ENCODE peak calls at places on chromosomes 4 and X, in six cellular contexts. F, R, S, I, D and K are unnamed samples.

GRCh38 chr4:10704050-10704810 is 19.7 kb upstream of the CLNK start:
- DNase-seq in D (no peak), F (no peak), I (no peak), R (no peak), S (no peak), K (no peak)

GRCh38 chr4:112702892-112703291 is 65.9 kb downstream of the LARP7 start:
- DNase-seq in F (no peak), D (no peak), R (no peak), I (no peak), S (no peak), K (no peak)

GRCh38 chr4:1465173-1466033 is 59.2 kb upstream of the NKX1-1 start:
- DNase-seq in S (no peak), R (peak), D (peak), I (no peak), F (no peak), K (no peak)

GRCh38 chr4:10066704-10067651 is 45.7 kb upstream of the SLC2A9 start:
- DNase-seq in D (peak), R (no peak), F (no peak), S (no peak), I (no peak), K (no peak)

GRCh38 chr4:80077639-80078038 is 4.6 kb upstream of the ANTXR2 start:
- DNase-seq in I (no peak), D (no peak), F (no peak), S (no peak), R (no peak), K (peak)

GRCh38 chr4:141713771-141714445 is 77.5 kb downstream of the IL15 start:
- DNase-seq in R (no peak), D (no peak), F (no peak), S (peak), I (no peak), K (no peak)

GRCh38 chr4:86961605-86962295 is 26.9 kb downstream of the AFF1 start:
- DNase-seq in R (no peak), D (peak), S (peak), I (no peak), F (peak), K (peak)

GRCh38 chrX:48468247-48468671 is 1.8 kb downstream of the SLC38A5 start:
- DNase-seq in D (peak), S (no peak), I (no peak), R (no peak), F (peak), K (peak)

GRCh38 chr4:108118505-108118904 is 50.2 kb downstream of the LEF1 start:
- DNase-seq in I (no peak), D (no peak), F (peak), R (no peak), S (no peak), K (peak)

GRCh38 chr4:73753215-73753614 is 12.8 kb downstream of the CXCL8 start:
- DNase-seq in R (no peak), S (no peak), I (no peak), F (no peak), D (no peak), K (no peak)

GRCh38 chrX:115013705-115014104 is 3.7 kb downstream of the IL13RA2 start:
- DNase-seq in I (no peak), D (no peak), S (peak), F (no peak), R (no peak), K (no peak)

GRCh38 chrX:111409326-111409725 is 2.7 kb downstream of the DCX start:
- DNase-seq in I (no peak), R (no peak), S (no peak), F (no peak), D (no peak), K (no peak)

GRCh38 chr4:3267576-3268394 is 18.8 kb downstream of the MSANTD1 start:
- DNase-seq in R (no peak), I (peak), D (no peak), S (no peak), F (no peak), K (no peak)

GRCh38 chr4:169243808-169244207 is 26.9 kb downstream of the SH3RF1 start:
- DNase-seq in I (no peak), S (peak), R (no peak), F (no peak), D (no peak), K (no peak)

GRCh38 chrX:25600776-25601175 is 537.4 kb upstream of the MAGEB18 start:
- DNase-seq in I (no peak), R (no peak), F (no peak), S (no peak), D (no peak), K (no peak)

GRCh38 chr4:172344266-172344772 is 531.1 kb downstream of the GALNTL6 start:
- DNase-seq in S (no peak), I (no peak), F (no peak), R (no peak), D (no peak), K (no peak)

GRCh38 chrX:78111140-78111931 is 7.3 kb downstream of the PGK1 start:
- DNase-seq in I (no peak), S (no peak), D (no peak), R (no peak), F (no peak), K (no peak)

GRCh38 chr4:181150173-181150572 is 1093.0 kb upstream of the TENM3 start:
- DNase-seq in I (no peak), D (no peak), F (no peak), S (no peak), R (no peak), K (no peak)

GRCh38 chr4:153113838-153114105 is 90.5 kb upstream of the TRIM2 start:
- DNase-seq in R (no peak), D (no peak), F (no peak), I (no peak), S (no peak), K (no peak)

GRCh38 chrX:153057281-153057680 is 1.0 kb downstream of the PNMA3 start:
- DNase-seq in R (no peak), I (no peak), S (no peak), D (no peak), F (no peak), K (no peak)

GRCh38 chr4:143482753-143483362 is 30.6 kb upstream of the SMARCA5 start:
- DNase-seq in R (no peak), S (peak), I (peak), F (peak), D (no peak), K (peak)

GRCh38 chrX:53798281-53798680 is 111.8 kb upstream of the HUWE1 start:
- DNase-seq in R (no peak), F (no peak), D (no peak), I (no peak), S (no peak), K (peak)

GRCh38 chr4:6263541-6264540 is 5.8 kb upstream of the WFS1 start:
- DNase-seq in F (peak), D (peak), I (peak), R (peak), S (peak), K (peak)

GRCh38 chr4:150668824-150669223 is 86.9 kb downstream of the MAB21L2 start:
- DNase-seq in F (no peak), S (no peak), I (no peak), D (no peak), R (no peak), K (no peak)

GRCh38 chr4:120509719-120510118 is 412.8 kb downstream of the PRDM5 start:
- DNase-seq in S (no peak), F (no peak), R (no peak), I (no peak), D (no peak), K (no peak)
- TF ChIP-seq CTCF in S (no peak), F (no peak), R (no peak), I (no peak), D (peak), K (no peak)

GRCh38 chrX:133649659-133650058 is 234.4 kb upstream of the GPC4 start:
- DNase-seq in S (no peak), D (no peak), F (no peak), I (no peak), R (no peak), K (no peak)
- TF ChIP-seq CTCF in S (no peak), D (no peak), F (no peak), I (no peak), R (no peak), K (no peak)

DNA sequence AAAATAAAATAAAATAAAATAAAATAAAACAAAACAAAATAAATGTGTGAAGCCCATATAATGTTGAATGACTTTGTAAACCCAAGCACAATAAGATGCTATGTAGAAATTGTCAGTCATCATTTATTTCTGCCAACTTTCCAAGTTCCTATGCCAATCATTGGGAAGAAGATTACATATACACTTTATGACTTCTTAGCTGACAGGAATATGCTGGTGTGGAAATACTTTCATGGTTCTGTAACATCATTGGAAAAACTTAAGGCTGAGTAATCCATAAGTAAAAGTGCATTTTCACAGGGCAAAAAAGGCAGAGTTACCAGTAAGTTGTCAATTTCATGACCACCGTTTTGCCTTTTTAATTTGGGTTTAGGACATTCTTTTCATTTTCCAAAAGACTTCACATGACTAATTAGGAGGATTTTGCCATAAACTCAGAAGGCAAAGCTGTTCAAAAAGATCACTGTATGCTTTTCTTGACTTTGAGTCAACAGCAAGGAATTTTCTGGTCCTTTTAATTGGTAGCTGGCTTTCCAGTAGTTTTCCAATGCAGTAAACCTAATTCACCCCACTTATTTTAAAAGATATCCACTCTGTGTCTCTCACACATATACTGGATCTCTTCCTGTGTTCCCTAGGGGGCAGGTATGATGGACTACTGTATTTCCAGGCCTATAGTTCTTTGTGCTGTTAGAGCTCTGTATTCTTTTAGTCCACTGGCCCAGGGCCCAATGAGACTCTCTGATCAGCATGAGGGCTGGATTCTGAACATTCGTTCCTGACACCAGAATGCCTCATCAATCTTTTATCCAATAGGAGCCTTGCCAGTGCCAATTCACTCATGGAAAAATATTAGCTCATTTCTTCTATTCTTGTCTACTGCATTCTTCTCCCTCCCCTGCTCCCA is 26.2 kb upstream of the SCRG1 start:
- DNase-seq in D (no peak), I (no peak), F (no peak), R (no peak), S (peak), K (no peak)
- TF ChIP-seq CTCF in D (no peak), I (no peak), F (no peak), R (no peak), S (no peak), K (no peak)

DNA sequence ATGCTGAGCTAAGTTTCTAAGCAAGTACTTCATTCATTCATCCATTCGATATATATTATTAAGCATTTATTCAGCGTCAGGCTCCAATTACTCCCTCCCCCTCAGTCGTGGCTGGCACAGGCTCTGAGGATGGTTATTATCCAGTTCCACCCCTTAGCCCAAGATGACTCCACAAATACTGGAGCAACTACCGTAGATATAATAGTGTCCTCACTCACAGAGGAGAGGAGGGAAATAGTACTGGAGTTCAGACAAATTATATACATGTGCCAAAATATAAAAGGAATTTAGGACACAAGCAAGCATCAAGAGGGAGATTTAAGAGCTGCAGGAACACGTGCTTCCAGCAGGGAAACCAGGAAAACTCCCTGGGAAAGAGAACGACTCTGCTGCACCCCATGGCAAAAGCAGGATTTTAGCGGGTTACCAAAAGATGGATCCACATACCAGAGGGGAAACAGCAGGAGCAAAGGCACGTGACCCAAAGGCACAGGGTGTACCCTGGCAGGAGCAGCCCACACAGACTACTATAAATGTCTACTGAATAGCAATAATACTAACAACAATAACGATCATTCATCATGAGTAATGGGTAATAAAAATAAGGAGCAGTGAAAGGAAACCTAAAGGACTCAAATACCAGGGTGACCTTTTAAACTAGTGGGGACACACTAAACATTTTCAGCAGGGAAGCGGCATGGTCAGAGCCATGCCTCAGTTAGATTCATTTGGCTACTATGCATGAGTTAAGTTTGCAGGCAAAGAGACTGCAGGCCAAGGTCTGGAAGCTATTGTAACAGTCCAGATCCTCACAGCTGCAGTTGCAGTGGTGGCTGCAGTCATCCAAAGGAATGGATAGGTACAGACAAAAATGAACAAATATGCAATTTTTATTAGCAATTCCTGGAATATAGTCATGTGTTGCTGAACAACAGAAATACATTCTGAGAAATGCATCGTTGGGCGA is 153.7 kb downstream of the APBB2 start:
- DNase-seq in D (no peak), I (no peak), R (no peak), F (no peak), S (peak), K (no peak)
- TF ChIP-seq CTCF in D (no peak), I (no peak), R (no peak), F (no peak), S (no peak), K (no peak)

GRCh38 chr4:118740869-118741268 is 55.7 kb downstream of the METTL14 start:
- DNase-seq in F (peak), S (no peak), D (no peak), R (no peak), I (no peak), K (no peak)
- TF ChIP-seq CTCF in F (no peak), S (peak), D (no peak), R (no peak), I (peak), K (peak)